ENCODE peak calls at places on chromosomes 4 and X, in six cellular contexts. One of them, this sample, is unnamed.

GRCh38 chr4:186743261-186743660 is 19.6 kb upstream of the FAT1 start:
- ATAC-seq in pancreas: no peak
- ATAC-seq in activated naive CD4-positive, alpha-beta T cell treated with anti-CD3 and anti-CD28 coated beads, Interleukin-2, amount 50 U/mL, for 72 hours: no peak
- ATAC-seq in left lung: no peak
- ATAC-seq in PC-3: no peak
- ATAC-seq in body of pancreas: no peak
- ATAC-seq in this sample: no peak

GRCh38 chr4:67674098-67674497 is 26.9 kb downstream of the UBA6 start:
- ATAC-seq in pancreas: no peak
- ATAC-seq in activated naive CD4-positive, alpha-beta T cell treated with anti-CD3 and anti-CD28 coated beads, Interleukin-2, amount 50 U/mL, for 72 hours: no peak
- ATAC-seq in left lung: no peak
- ATAC-seq in PC-3: peak; percentile 43
- ATAC-seq in body of pancreas: no peak
- ATAC-seq in this sample: no peak

GRCh38 chrX:46957299-46957698 is 45.1 kb downstream of the JADE3 start:
- ATAC-seq in pancreas: no peak
- ATAC-seq in activated naive CD4-positive, alpha-beta T cell treated with anti-CD3 and anti-CD28 coated beads, Interleukin-2, amount 50 U/mL, for 72 hours: no peak
- ATAC-seq in left lung: no peak
- ATAC-seq in PC-3: no peak
- ATAC-seq in body of pancreas: no peak
- ATAC-seq in this sample: no peak

GRCh38 chr4:119683518-119683917 is 54.9 kb upstream of the PDE5A start:
- ATAC-seq in pancreas: peak; percentile 98
- ATAC-seq in activated naive CD4-positive, alpha-beta T cell treated with anti-CD3 and anti-CD28 coated beads, Interleukin-2, amount 50 U/mL, for 72 hours: no peak
- ATAC-seq in left lung: peak; percentile 91
- ATAC-seq in PC-3: peak; percentile 84
- ATAC-seq in body of pancreas: peak; percentile 75
- ATAC-seq in this sample: no peak

GRCh38 chrX:1215123-1215823 is 2.8 kb upstream of the CRLF2 start:
- ATAC-seq in pancreas: no peak
- ATAC-seq in activated naive CD4-positive, alpha-beta T cell treated with anti-CD3 and anti-CD28 coated beads, Interleukin-2, amount 50 U/mL, for 72 hours: no peak
- ATAC-seq in left lung: no peak
- ATAC-seq in PC-3: no peak
- ATAC-seq in body of pancreas: no peak
- ATAC-seq in this sample: no peak

GRCh38 chr4:73918058-73918457 is 48.9 kb downstream of the CXCL1 start:
- ATAC-seq in pancreas: no peak
- ATAC-seq in activated naive CD4-positive, alpha-beta T cell treated with anti-CD3 and anti-CD28 coated beads, Interleukin-2, amount 50 U/mL, for 72 hours: no peak
- ATAC-seq in left lung: no peak
- ATAC-seq in PC-3: peak; percentile 75
- ATAC-seq in body of pancreas: no peak
- ATAC-seq in this sample: no peak

GRCh38 chrX:137428777-137429564 is 137.0 kb upstream of the ZIC3 start:
- ATAC-seq in pancreas: no peak
- ATAC-seq in activated naive CD4-positive, alpha-beta T cell treated with anti-CD3 and anti-CD28 coated beads, Interleukin-2, amount 50 U/mL, for 72 hours: no peak
- ATAC-seq in left lung: no peak
- ATAC-seq in PC-3: no peak
- ATAC-seq in body of pancreas: no peak
- ATAC-seq in this sample: no peak

GRCh38 chrX:45557390-45557789 is 356.7 kb upstream of the DIPK2B start:
- ATAC-seq in pancreas: no peak
- ATAC-seq in activated naive CD4-positive, alpha-beta T cell treated with anti-CD3 and anti-CD28 coated beads, Interleukin-2, amount 50 U/mL, for 72 hours: no peak
- ATAC-seq in left lung: no peak
- ATAC-seq in PC-3: no peak
- ATAC-seq in body of pancreas: no peak
- ATAC-seq in this sample: no peak

GRCh38 chr4:127421418-127421817 is 211.3 kb upstream of the INTU start:
- ATAC-seq in pancreas: no peak
- ATAC-seq in activated naive CD4-positive, alpha-beta T cell treated with anti-CD3 and anti-CD28 coated beads, Interleukin-2, amount 50 U/mL, for 72 hours: no peak
- ATAC-seq in left lung: no peak
- ATAC-seq in PC-3: no peak
- ATAC-seq in body of pancreas: no peak
- ATAC-seq in this sample: no peak

GRCh38 chr4:165502919-165503907 is 124.4 kb downstream of the CPE start:
- ATAC-seq in pancreas: peak; percentile 58
- ATAC-seq in activated naive CD4-positive, alpha-beta T cell treated with anti-CD3 and anti-CD28 coated beads, Interleukin-2, amount 50 U/mL, for 72 hours: peak; percentile 47
- ATAC-seq in left lung: peak; percentile 49
- ATAC-seq in PC-3: peak; percentile 86
- ATAC-seq in body of pancreas: peak; percentile 40
- ATAC-seq in this sample: peak; percentile 68

GRCh38 chr4:184913356-184914143 is 87.8 kb upstream of the ACSL1 start:
- ATAC-seq in pancreas: no peak
- ATAC-seq in activated naive CD4-positive, alpha-beta T cell treated with anti-CD3 and anti-CD28 coated beads, Interleukin-2, amount 50 U/mL, for 72 hours: no peak
- ATAC-seq in left lung: no peak
- ATAC-seq in PC-3: no peak
- ATAC-seq in body of pancreas: no peak
- ATAC-seq in this sample: no peak

GRCh38 chr4:80270321-80270720 is 3.9 kb downstream of the FGF5 start:
- ATAC-seq in pancreas: no peak
- ATAC-seq in activated naive CD4-positive, alpha-beta T cell treated with anti-CD3 and anti-CD28 coated beads, Interleukin-2, amount 50 U/mL, for 72 hours: no peak
- ATAC-seq in left lung: no peak
- ATAC-seq in PC-3: no peak
- ATAC-seq in body of pancreas: no peak
- ATAC-seq in this sample: no peak

GRCh38 chr4:67558493-67558892 is at the start of gene STAP1:
- ATAC-seq in pancreas: no peak
- ATAC-seq in activated naive CD4-positive, alpha-beta T cell treated with anti-CD3 and anti-CD28 coated beads, Interleukin-2, amount 50 U/mL, for 72 hours: peak; percentile 79
- ATAC-seq in left lung: no peak
- ATAC-seq in PC-3: no peak
- ATAC-seq in body of pancreas: no peak
- ATAC-seq in this sample: peak; percentile 49

GRCh38 chr4:150739591-150739990 is 157.6 kb downstream of the MAB21L2 start:
- ATAC-seq in pancreas: no peak
- ATAC-seq in activated naive CD4-positive, alpha-beta T cell treated with anti-CD3 and anti-CD28 coated beads, Interleukin-2, amount 50 U/mL, for 72 hours: no peak
- ATAC-seq in left lung: no peak
- ATAC-seq in PC-3: no peak
- ATAC-seq in body of pancreas: no peak
- ATAC-seq in this sample: no peak

GRCh38 chr4:145886871-145887240 is 51.8 kb downstream of the ZNF827 start:
- ATAC-seq in pancreas: no peak
- ATAC-seq in activated naive CD4-positive, alpha-beta T cell treated with anti-CD3 and anti-CD28 coated beads, Interleukin-2, amount 50 U/mL, for 72 hours: no peak
- ATAC-seq in left lung: no peak
- ATAC-seq in PC-3: no peak
- ATAC-seq in body of pancreas: no peak
- ATAC-seq in this sample: no peak

GRCh38 chrX:30538271-30538670 is 39.3 kb downstream of the TASL start:
- ATAC-seq in pancreas: no peak
- ATAC-seq in activated naive CD4-positive, alpha-beta T cell treated with anti-CD3 and anti-CD28 coated beads, Interleukin-2, amount 50 U/mL, for 72 hours: no peak
- ATAC-seq in left lung: no peak
- ATAC-seq in PC-3: no peak
- ATAC-seq in body of pancreas: no peak
- ATAC-seq in this sample: no peak

GRCh38 chr4:91198951-91199350 is 1071.8 kb downstream of the CCSER1 start:
- ATAC-seq in pancreas: no peak
- ATAC-seq in activated naive CD4-positive, alpha-beta T cell treated with anti-CD3 and anti-CD28 coated beads, Interleukin-2, amount 50 U/mL, for 72 hours: no peak
- ATAC-seq in left lung: no peak
- ATAC-seq in PC-3: no peak
- ATAC-seq in body of pancreas: no peak
- ATAC-seq in this sample: no peak

GRCh38 chr4:48681856-48682255 is 98.2 kb downstream of the FRYL start:
- ATAC-seq in pancreas: peak; percentile 93
- ATAC-seq in activated naive CD4-positive, alpha-beta T cell treated with anti-CD3 and anti-CD28 coated beads, Interleukin-2, amount 50 U/mL, for 72 hours: peak; percentile 100
- ATAC-seq in left lung: peak; percentile 74
- ATAC-seq in PC-3: peak; percentile 61
- ATAC-seq in body of pancreas: peak; percentile 70
- ATAC-seq in this sample: peak; percentile 99

GRCh38 chr4:40603281-40603680 is 26.4 kb downstream of the RBM47 start:
- ATAC-seq in pancreas: no peak
- ATAC-seq in activated naive CD4-positive, alpha-beta T cell treated with anti-CD3 and anti-CD28 coated beads, Interleukin-2, amount 50 U/mL, for 72 hours: no peak
- ATAC-seq in left lung: no peak
- ATAC-seq in PC-3: peak; percentile 76
- ATAC-seq in body of pancreas: no peak
- ATAC-seq in this sample: no peak

GRCh38 chr4:159201168-159201567 is 98.3 kb downstream of the RAPGEF2 start:
- ATAC-seq in pancreas: no peak
- ATAC-seq in activated naive CD4-positive, alpha-beta T cell treated with anti-CD3 and anti-CD28 coated beads, Interleukin-2, amount 50 U/mL, for 72 hours: no peak
- ATAC-seq in left lung: no peak
- ATAC-seq in PC-3: no peak
- ATAC-seq in body of pancreas: no peak
- ATAC-seq in this sample: no peak

GRCh38 chr4:12844111-12844510 is 640.0 kb downstream of the RAB28 start:
- ATAC-seq in pancreas: no peak
- ATAC-seq in activated naive CD4-positive, alpha-beta T cell treated with anti-CD3 and anti-CD28 coated beads, Interleukin-2, amount 50 U/mL, for 72 hours: no peak
- ATAC-seq in left lung: no peak
- ATAC-seq in PC-3: no peak
- ATAC-seq in body of pancreas: no peak
- ATAC-seq in this sample: no peak

GRCh38 chr4:39544580-39545315 is 17.5 kb upstream of the UGDH start:
- ATAC-seq in pancreas: no peak
- ATAC-seq in activated naive CD4-positive, alpha-beta T cell treated with anti-CD3 and anti-CD28 coated beads, Interleukin-2, amount 50 U/mL, for 72 hours: no peak
- ATAC-seq in left lung: no peak
- ATAC-seq in PC-3: no peak
- ATAC-seq in body of pancreas: no peak
- ATAC-seq in this sample: no peak

GRCh38 chr4:113394730-113395530 is 345.5 kb downstream of the ANK2 start:
- ATAC-seq in pancreas: peak; percentile 100
- ATAC-seq in activated naive CD4-positive, alpha-beta T cell treated with anti-CD3 and anti-CD28 coated beads, Interleukin-2, amount 50 U/mL, for 72 hours: peak; percentile 97
- ATAC-seq in left lung: peak; percentile 100
- ATAC-seq in PC-3: peak; percentile 89
- ATAC-seq in body of pancreas: peak; percentile 98
- ATAC-seq in this sample: peak; percentile 95

GRCh38 chr4:37389967-37390580 is 145.5 kb downstream of the NWD2 start:
- ATAC-seq in pancreas: peak; percentile 87
- ATAC-seq in activated naive CD4-positive, alpha-beta T cell treated with anti-CD3 and anti-CD28 coated beads, Interleukin-2, amount 50 U/mL, for 72 hours: peak; percentile 28
- ATAC-seq in left lung: peak; percentile 87
- ATAC-seq in PC-3: peak; percentile 60
- ATAC-seq in body of pancreas: peak; percentile 64
- ATAC-seq in this sample: peak; percentile 34

GRCh38 chrX:132390817-132391216 is 98.0 kb downstream of the MBNL3 start:
- ATAC-seq in pancreas: no peak
- ATAC-seq in activated naive CD4-positive, alpha-beta T cell treated with anti-CD3 and anti-CD28 coated beads, Interleukin-2, amount 50 U/mL, for 72 hours: no peak
- ATAC-seq in left lung: no peak
- ATAC-seq in PC-3: no peak
- ATAC-seq in body of pancreas: no peak
- ATAC-seq in this sample: no peak

GRCh38 chr4:172786039-172786792 is 382.4 kb upstream of the GALNT7 start:
- ATAC-seq in pancreas: no peak
- ATAC-seq in activated naive CD4-positive, alpha-beta T cell treated with anti-CD3 and anti-CD28 coated beads, Interleukin-2, amount 50 U/mL, for 72 hours: no peak
- ATAC-seq in left lung: peak; percentile 34
- ATAC-seq in PC-3: peak; percentile 58
- ATAC-seq in body of pancreas: no peak
- ATAC-seq in this sample: no peak